ENCODE peak calls at places on chromosomes 1 and 21, in nine cellular contexts. One of them, this sample, is unnamed.

GRCh38 chr21:41879190-41879998 is at the start of gene PRDM15:
- DNase-seq in GDM1: peak
- DNase-seq in GOT3: peak
- DNase-seq in EL: peak
- DNase-seq in brain microvascular endothelial cell: peak
- DNase-seq in CD4-positive, alpha-beta T cell: peak
- DNase-seq in left ventricle myocardium superior: peak
- DNase-seq in stimulated activated CD4-positive, alpha-beta T cell treated with anti-CD3 and anti-CD28 coated beads, Interleukin-12 subunit alpha, Interleukin-12 subunit beta, amount 100 ng/mL, for 24 hours: peak
- DNase-seq in suprapubic skin: peak
- DNase-seq in this sample: peak

GRCh38 chr1:205262706-205263105 is 35.0 kb downstream of the TMCC2 start:
- DNase-seq in GOT3: no peak
- DNase-seq in GDM1: peak
- DNase-seq in brain microvascular endothelial cell: peak
- DNase-seq in suprapubic skin: no peak
- DNase-seq in stimulated activated CD4-positive, alpha-beta T cell treated with anti-CD3 and anti-CD28 coated beads, Interleukin-12 subunit alpha, Interleukin-12 subunit beta, amount 100 ng/mL, for 24 hours: no peak
- DNase-seq in left ventricle myocardium superior: no peak
- DNase-seq in EL: no peak
- DNase-seq in CD4-positive, alpha-beta T cell: no peak
- DNase-seq in this sample: no peak

GRCh38 chr1:33310702-33311101 is 10.2 kb downstream of the A3GALT2 start:
- DNase-seq in stimulated activated CD4-positive, alpha-beta T cell treated with anti-CD3 and anti-CD28 coated beads, Interleukin-12 subunit alpha, Interleukin-12 subunit beta, amount 100 ng/mL, for 24 hours: no peak
- DNase-seq in suprapubic skin: no peak
- DNase-seq in GDM1: no peak
- DNase-seq in EL: no peak
- DNase-seq in CD4-positive, alpha-beta T cell: no peak
- DNase-seq in GOT3: no peak
- DNase-seq in left ventricle myocardium superior: no peak
- DNase-seq in brain microvascular endothelial cell: no peak
- DNase-seq in this sample: no peak

GRCh38 chr1:233721003-233721595 is 107.2 kb downstream of the KCNK1 start:
- DNase-seq in CD4-positive, alpha-beta T cell: no peak
- DNase-seq in left ventricle myocardium superior: no peak
- DNase-seq in stimulated activated CD4-positive, alpha-beta T cell treated with anti-CD3 and anti-CD28 coated beads, Interleukin-12 subunit alpha, Interleukin-12 subunit beta, amount 100 ng/mL, for 24 hours: no peak
- DNase-seq in EL: no peak
- DNase-seq in GOT3: no peak
- DNase-seq in brain microvascular endothelial cell: no peak
- DNase-seq in GDM1: no peak
- DNase-seq in suprapubic skin: no peak
- DNase-seq in this sample: no peak

GRCh38 chr1:3711381-3711779 is 40.9 kb upstream of the CCDC27 start:
- DNase-seq in brain microvascular endothelial cell: no peak
- DNase-seq in EL: no peak
- DNase-seq in GDM1: no peak
- DNase-seq in left ventricle myocardium superior: no peak
- DNase-seq in suprapubic skin: no peak
- DNase-seq in CD4-positive, alpha-beta T cell: no peak
- DNase-seq in stimulated activated CD4-positive, alpha-beta T cell treated with anti-CD3 and anti-CD28 coated beads, Interleukin-12 subunit alpha, Interleukin-12 subunit beta, amount 100 ng/mL, for 24 hours: no peak
- DNase-seq in GOT3: no peak
- DNase-seq in this sample: no peak

GRCh38 chr1:32984829-32985310 is 20.3 kb upstream of the RNF19B start:
- DNase-seq in brain microvascular endothelial cell: no peak
- DNase-seq in GOT3: no peak
- DNase-seq in GDM1: no peak
- DNase-seq in suprapubic skin: no peak
- DNase-seq in EL: no peak
- DNase-seq in CD4-positive, alpha-beta T cell: no peak
- DNase-seq in left ventricle myocardium superior: no peak
- DNase-seq in stimulated activated CD4-positive, alpha-beta T cell treated with anti-CD3 and anti-CD28 coated beads, Interleukin-12 subunit alpha, Interleukin-12 subunit beta, amount 100 ng/mL, for 24 hours: no peak
- DNase-seq in this sample: no peak

GRCh38 chr1:79982218-79982617 is 975.7 kb upstream of the ADGRL4 start:
- DNase-seq in GOT3: no peak
- DNase-seq in EL: peak
- DNase-seq in brain microvascular endothelial cell: no peak
- DNase-seq in stimulated activated CD4-positive, alpha-beta T cell treated with anti-CD3 and anti-CD28 coated beads, Interleukin-12 subunit alpha, Interleukin-12 subunit beta, amount 100 ng/mL, for 24 hours: no peak
- DNase-seq in left ventricle myocardium superior: peak
- DNase-seq in GDM1: no peak
- DNase-seq in suprapubic skin: peak
- DNase-seq in CD4-positive, alpha-beta T cell: no peak
- DNase-seq in this sample: peak

GRCh38 chr1:84298336-84298687 is 3.2 kb upstream of the SAMD13 start:
- DNase-seq in EL: peak
- DNase-seq in suprapubic skin: peak
- DNase-seq in brain microvascular endothelial cell: no peak
- DNase-seq in CD4-positive, alpha-beta T cell: peak
- DNase-seq in GOT3: no peak
- DNase-seq in left ventricle myocardium superior: peak
- DNase-seq in GDM1: peak
- DNase-seq in stimulated activated CD4-positive, alpha-beta T cell treated with anti-CD3 and anti-CD28 coated beads, Interleukin-12 subunit alpha, Interleukin-12 subunit beta, amount 100 ng/mL, for 24 hours: no peak
- DNase-seq in this sample: peak

GRCh38 chr1:22870201-22870871 is 102.3 kb downstream of the LACTBL1 start:
- DNase-seq in EL: no peak
- DNase-seq in CD4-positive, alpha-beta T cell: no peak
- DNase-seq in suprapubic skin: no peak
- DNase-seq in brain microvascular endothelial cell: no peak
- DNase-seq in stimulated activated CD4-positive, alpha-beta T cell treated with anti-CD3 and anti-CD28 coated beads, Interleukin-12 subunit alpha, Interleukin-12 subunit beta, amount 100 ng/mL, for 24 hours: no peak
- DNase-seq in GDM1: no peak
- DNase-seq in GOT3: no peak
- DNase-seq in left ventricle myocardium superior: peak
- DNase-seq in this sample: peak

GRCh38 chr1:7535934-7536878 is 234.9 kb upstream of the VAMP3 start:
- DNase-seq in stimulated activated CD4-positive, alpha-beta T cell treated with anti-CD3 and anti-CD28 coated beads, Interleukin-12 subunit alpha, Interleukin-12 subunit beta, amount 100 ng/mL, for 24 hours: no peak
- DNase-seq in left ventricle myocardium superior: no peak
- DNase-seq in GDM1: no peak
- DNase-seq in suprapubic skin: no peak
- DNase-seq in EL: no peak
- DNase-seq in CD4-positive, alpha-beta T cell: no peak
- DNase-seq in GOT3: no peak
- DNase-seq in brain microvascular endothelial cell: no peak
- DNase-seq in this sample: peak

GRCh38 chr1:150106331-150106730 is 38.8 kb downstream of the VPS45 start:
- DNase-seq in CD4-positive, alpha-beta T cell: peak
- DNase-seq in brain microvascular endothelial cell: no peak
- DNase-seq in GOT3: no peak
- DNase-seq in EL: no peak
- DNase-seq in stimulated activated CD4-positive, alpha-beta T cell treated with anti-CD3 and anti-CD28 coated beads, Interleukin-12 subunit alpha, Interleukin-12 subunit beta, amount 100 ng/mL, for 24 hours: no peak
- DNase-seq in suprapubic skin: no peak
- DNase-seq in left ventricle myocardium superior: no peak
- DNase-seq in GDM1: no peak
- DNase-seq in this sample: no peak

GRCh38 chr1:202411421-202411820 is 62.9 kb downstream of the PPP1R12B start:
- DNase-seq in GOT3: no peak
- DNase-seq in stimulated activated CD4-positive, alpha-beta T cell treated with anti-CD3 and anti-CD28 coated beads, Interleukin-12 subunit alpha, Interleukin-12 subunit beta, amount 100 ng/mL, for 24 hours: no peak
- DNase-seq in CD4-positive, alpha-beta T cell: no peak
- DNase-seq in GDM1: no peak
- DNase-seq in left ventricle myocardium superior: no peak
- DNase-seq in brain microvascular endothelial cell: no peak
- DNase-seq in EL: no peak
- DNase-seq in suprapubic skin: no peak
- DNase-seq in this sample: no peak

GRCh38 chr1:194616835-194617234 is 1430.4 kb upstream of the B3GALT2 start:
- DNase-seq in stimulated activated CD4-positive, alpha-beta T cell treated with anti-CD3 and anti-CD28 coated beads, Interleukin-12 subunit alpha, Interleukin-12 subunit beta, amount 100 ng/mL, for 24 hours: no peak
- DNase-seq in CD4-positive, alpha-beta T cell: no peak
- DNase-seq in suprapubic skin: no peak
- DNase-seq in left ventricle myocardium superior: no peak
- DNase-seq in EL: no peak
- DNase-seq in GOT3: no peak
- DNase-seq in GDM1: no peak
- DNase-seq in brain microvascular endothelial cell: no peak
- DNase-seq in this sample: no peak

GRCh38 chr1:110034040-110034450 is 379 bp upstream of the STRIP1 start:
- DNase-seq in EL: no peak
- DNase-seq in GDM1: no peak
- DNase-seq in GOT3: no peak
- DNase-seq in brain microvascular endothelial cell: no peak
- DNase-seq in stimulated activated CD4-positive, alpha-beta T cell treated with anti-CD3 and anti-CD28 coated beads, Interleukin-12 subunit alpha, Interleukin-12 subunit beta, amount 100 ng/mL, for 24 hours: no peak
- DNase-seq in suprapubic skin: no peak
- DNase-seq in CD4-positive, alpha-beta T cell: no peak
- DNase-seq in left ventricle myocardium superior: no peak
- DNase-seq in this sample: no peak

GRCh38 chr21:42466700-42467612 is 29.1 kb downstream of the RSPH1 start:
- DNase-seq in CD4-positive, alpha-beta T cell: no peak
- DNase-seq in left ventricle myocardium superior: no peak
- DNase-seq in EL: peak
- DNase-seq in stimulated activated CD4-positive, alpha-beta T cell treated with anti-CD3 and anti-CD28 coated beads, Interleukin-12 subunit alpha, Interleukin-12 subunit beta, amount 100 ng/mL, for 24 hours: no peak
- DNase-seq in suprapubic skin: no peak
- DNase-seq in GDM1: peak
- DNase-seq in GOT3: no peak
- DNase-seq in brain microvascular endothelial cell: peak
- DNase-seq in this sample: no peak

GRCh38 chr1:85109475-85109874 is 61.2 kb upstream of the MCOLN3 start:
- DNase-seq in left ventricle myocardium superior: peak
- DNase-seq in stimulated activated CD4-positive, alpha-beta T cell treated with anti-CD3 and anti-CD28 coated beads, Interleukin-12 subunit alpha, Interleukin-12 subunit beta, amount 100 ng/mL, for 24 hours: no peak
- DNase-seq in brain microvascular endothelial cell: peak
- DNase-seq in CD4-positive, alpha-beta T cell: no peak
- DNase-seq in EL: peak
- DNase-seq in GDM1: peak
- DNase-seq in suprapubic skin: peak
- DNase-seq in GOT3: no peak
- DNase-seq in this sample: peak

GRCh38 chr1:192559115-192560006 is 16.2 kb upstream of the RGS1 start:
- DNase-seq in EL: peak
- DNase-seq in brain microvascular endothelial cell: peak
- DNase-seq in stimulated activated CD4-positive, alpha-beta T cell treated with anti-CD3 and anti-CD28 coated beads, Interleukin-12 subunit alpha, Interleukin-12 subunit beta, amount 100 ng/mL, for 24 hours: no peak
- DNase-seq in left ventricle myocardium superior: no peak
- DNase-seq in GOT3: no peak
- DNase-seq in GDM1: no peak
- DNase-seq in suprapubic skin: no peak
- DNase-seq in CD4-positive, alpha-beta T cell: no peak
- DNase-seq in this sample: no peak

GRCh38 chr1:35188578-35189392 is 4.2 kb downstream of the SFPQ start:
- DNase-seq in left ventricle myocardium superior: no peak
- DNase-seq in GDM1: no peak
- DNase-seq in stimulated activated CD4-positive, alpha-beta T cell treated with anti-CD3 and anti-CD28 coated beads, Interleukin-12 subunit alpha, Interleukin-12 subunit beta, amount 100 ng/mL, for 24 hours: no peak
- DNase-seq in EL: no peak
- DNase-seq in GOT3: no peak
- DNase-seq in suprapubic skin: no peak
- DNase-seq in CD4-positive, alpha-beta T cell: no peak
- DNase-seq in brain microvascular endothelial cell: no peak
- DNase-seq in this sample: no peak

GRCh38 chr1:119587328-119587727 is 60.7 kb downstream of the ZNF697 start:
- DNase-seq in GOT3: no peak
- DNase-seq in suprapubic skin: no peak
- DNase-seq in GDM1: no peak
- DNase-seq in stimulated activated CD4-positive, alpha-beta T cell treated with anti-CD3 and anti-CD28 coated beads, Interleukin-12 subunit alpha, Interleukin-12 subunit beta, amount 100 ng/mL, for 24 hours: no peak
- DNase-seq in EL: peak
- DNase-seq in left ventricle myocardium superior: no peak
- DNase-seq in CD4-positive, alpha-beta T cell: no peak
- DNase-seq in brain microvascular endothelial cell: peak
- DNase-seq in this sample: no peak

GRCh38 chr1:111826278-111826677 is 70.6 kb downstream of the DDX20 start:
- DNase-seq in suprapubic skin: no peak
- DNase-seq in EL: no peak
- DNase-seq in GDM1: no peak
- DNase-seq in left ventricle myocardium superior: no peak
- DNase-seq in CD4-positive, alpha-beta T cell: no peak
- DNase-seq in stimulated activated CD4-positive, alpha-beta T cell treated with anti-CD3 and anti-CD28 coated beads, Interleukin-12 subunit alpha, Interleukin-12 subunit beta, amount 100 ng/mL, for 24 hours: no peak
- DNase-seq in GOT3: no peak
- DNase-seq in brain microvascular endothelial cell: no peak
- DNase-seq in this sample: no peak

GRCh38 chr21:45200596-45201296 is 86.9 kb downstream of the POFUT2 start:
- DNase-seq in left ventricle myocardium superior: no peak
- DNase-seq in stimulated activated CD4-positive, alpha-beta T cell treated with anti-CD3 and anti-CD28 coated beads, Interleukin-12 subunit alpha, Interleukin-12 subunit beta, amount 100 ng/mL, for 24 hours: no peak
- DNase-seq in suprapubic skin: no peak
- DNase-seq in EL: no peak
- DNase-seq in brain microvascular endothelial cell: no peak
- DNase-seq in GDM1: peak
- DNase-seq in GOT3: no peak
- DNase-seq in CD4-positive, alpha-beta T cell: no peak
- DNase-seq in this sample: no peak

GRCh38 chr1:204623894-204624361 is 61.6 kb downstream of the LRRN2 start:
- DNase-seq in GDM1: no peak
- DNase-seq in brain microvascular endothelial cell: no peak
- DNase-seq in suprapubic skin: no peak
- DNase-seq in stimulated activated CD4-positive, alpha-beta T cell treated with anti-CD3 and anti-CD28 coated beads, Interleukin-12 subunit alpha, Interleukin-12 subunit beta, amount 100 ng/mL, for 24 hours: no peak
- DNase-seq in GOT3: no peak
- DNase-seq in left ventricle myocardium superior: no peak
- DNase-seq in CD4-positive, alpha-beta T cell: peak
- DNase-seq in EL: peak
- DNase-seq in this sample: no peak

GRCh38 chr1:205442051-205442721 is 13.7 kb downstream of the BLACAT1 start:
- DNase-seq in stimulated activated CD4-positive, alpha-beta T cell treated with anti-CD3 and anti-CD28 coated beads, Interleukin-12 subunit alpha, Interleukin-12 subunit beta, amount 100 ng/mL, for 24 hours: no peak
- DNase-seq in EL: no peak
- DNase-seq in GOT3: no peak
- DNase-seq in GDM1: no peak
- DNase-seq in brain microvascular endothelial cell: no peak
- DNase-seq in left ventricle myocardium superior: no peak
- DNase-seq in CD4-positive, alpha-beta T cell: no peak
- DNase-seq in suprapubic skin: no peak
- DNase-seq in this sample: no peak

GRCh38 chr1:32200226-32201010 is at the start of gene CCDC28B:
- DNase-seq in GOT3: no peak
- DNase-seq in stimulated activated CD4-positive, alpha-beta T cell treated with anti-CD3 and anti-CD28 coated beads, Interleukin-12 subunit alpha, Interleukin-12 subunit beta, amount 100 ng/mL, for 24 hours: no peak
- DNase-seq in GDM1: peak
- DNase-seq in brain microvascular endothelial cell: peak
- DNase-seq in CD4-positive, alpha-beta T cell: peak
- DNase-seq in left ventricle myocardium superior: peak
- DNase-seq in EL: peak
- DNase-seq in suprapubic skin: peak
- DNase-seq in this sample: peak

GRCh38 chr1:226403522-226404034 is 4.3 kb downstream of the PARP1 start:
- DNase-seq in EL: peak
- DNase-seq in left ventricle myocardium superior: no peak
- DNase-seq in GOT3: no peak
- DNase-seq in stimulated activated CD4-positive, alpha-beta T cell treated with anti-CD3 and anti-CD28 coated beads, Interleukin-12 subunit alpha, Interleukin-12 subunit beta, amount 100 ng/mL, for 24 hours: no peak
- DNase-seq in CD4-positive, alpha-beta T cell: no peak
- DNase-seq in suprapubic skin: peak
- DNase-seq in brain microvascular endothelial cell: peak
- DNase-seq in GDM1: peak
- DNase-seq in this sample: no peak

GRCh38 chr1:188240772-188241406 is 1412.1 kb downstream of the PLA2G4A start:
- DNase-seq in stimulated activated CD4-positive, alpha-beta T cell treated with anti-CD3 and anti-CD28 coated beads, Interleukin-12 subunit alpha, Interleukin-12 subunit beta, amount 100 ng/mL, for 24 hours: no peak
- DNase-seq in EL: no peak
- DNase-seq in GDM1: no peak
- DNase-seq in GOT3: no peak
- DNase-seq in left ventricle myocardium superior: no peak
- DNase-seq in CD4-positive, alpha-beta T cell: no peak
- DNase-seq in suprapubic skin: no peak
- DNase-seq in brain microvascular endothelial cell: no peak
- DNase-seq in this sample: no peak

GRCh38 chr1:56958526-56958925 is 7.3 kb downstream of the C8B start:
- DNase-seq in EL: peak
- DNase-seq in GDM1: no peak
- DNase-seq in stimulated activated CD4-positive, alpha-beta T cell treated with anti-CD3 and anti-CD28 coated beads, Interleukin-12 subunit alpha, Interleukin-12 subunit beta, amount 100 ng/mL, for 24 hours: no peak
- DNase-seq in GOT3: no peak
- DNase-seq in CD4-positive, alpha-beta T cell: no peak
- DNase-seq in brain microvascular endothelial cell: peak
- DNase-seq in left ventricle myocardium superior: no peak
- DNase-seq in suprapubic skin: no peak
- DNase-seq in this sample: no peak

GRCh38 chr1:26723013-26723991 is 27.5 kb downstream of the ARID1A start:
- DNase-seq in left ventricle myocardium superior: peak
- DNase-seq in suprapubic skin: peak
- DNase-seq in GDM1: peak
- DNase-seq in GOT3: no peak
- DNase-seq in EL: peak
- DNase-seq in stimulated activated CD4-positive, alpha-beta T cell treated with anti-CD3 and anti-CD28 coated beads, Interleukin-12 subunit alpha, Interleukin-12 subunit beta, amount 100 ng/mL, for 24 hours: peak
- DNase-seq in brain microvascular endothelial cell: peak
- DNase-seq in CD4-positive, alpha-beta T cell: peak
- DNase-seq in this sample: peak

GRCh38 chr1:101907264-101907663 is 89.5 kb downstream of the OLFM3 start:
- DNase-seq in left ventricle myocardium superior: no peak
- DNase-seq in brain microvascular endothelial cell: no peak
- DNase-seq in suprapubic skin: no peak
- DNase-seq in EL: no peak
- DNase-seq in GOT3: no peak
- DNase-seq in stimulated activated CD4-positive, alpha-beta T cell treated with anti-CD3 and anti-CD28 coated beads, Interleukin-12 subunit alpha, Interleukin-12 subunit beta, amount 100 ng/mL, for 24 hours: no peak
- DNase-seq in CD4-positive, alpha-beta T cell: no peak
- DNase-seq in GDM1: no peak
- DNase-seq in this sample: no peak

GRCh38 chr1:217605390-217605789 is 25.5 kb downstream of the GPATCH2 start:
- DNase-seq in CD4-positive, alpha-beta T cell: no peak
- DNase-seq in GDM1: no peak
- DNase-seq in GOT3: no peak
- DNase-seq in left ventricle myocardium superior: no peak
- DNase-seq in EL: no peak
- DNase-seq in stimulated activated CD4-positive, alpha-beta T cell treated with anti-CD3 and anti-CD28 coated beads, Interleukin-12 subunit alpha, Interleukin-12 subunit beta, amount 100 ng/mL, for 24 hours: no peak
- DNase-seq in brain microvascular endothelial cell: no peak
- DNase-seq in suprapubic skin: no peak
- DNase-seq in this sample: no peak

GRCh38 chr21:16509466-16509865 is 779.7 kb downstream of the USP25 start:
- DNase-seq in EL: peak
- DNase-seq in stimulated activated CD4-positive, alpha-beta T cell treated with anti-CD3 and anti-CD28 coated beads, Interleukin-12 subunit alpha, Interleukin-12 subunit beta, amount 100 ng/mL, for 24 hours: no peak
- DNase-seq in GDM1: no peak
- DNase-seq in CD4-positive, alpha-beta T cell: no peak
- DNase-seq in GOT3: no peak
- DNase-seq in suprapubic skin: no peak
- DNase-seq in left ventricle myocardium superior: no peak
- DNase-seq in brain microvascular endothelial cell: no peak
- DNase-seq in this sample: no peak

This sample was measured in heart left ventricle.